ENCODE peak calls at places on chromosomes 4 and X, in ten cellular contexts. Y is activated CD4-positive, alpha-beta T cell treated with anti-CD3 and anti-CD28 coated beads, Interleukin-2, amount 10 ng/mL, durations not matched to agents 24 days and 14 days; I is T-helper 9 cell; O is RPMI7951; K is memory B cell; P is ACHN; X is NCI-H2171; U is NCI-H2081; C is T1000; N is suprapubic skin. A is an unnamed sample.

GRCh38 chrX:21989415-21989814 is 42.7 kb upstream of the PHEX start:
- DNase-seq in X (no peak), K (no peak), P (no peak), N (no peak), O (no peak), C (no peak), Y (peak; percentile 54), I (no peak), U (no peak), A (no peak)

GRCh38 chrX:413322-414201 is 26.9 kb upstream of the PPP2R3B start:
- DNase-seq in Y (no peak), I (no peak), K (no peak), C (peak; percentile 15), X (no peak), N (no peak), P (no peak), U (no peak), O (no peak), A (no peak)

GRCh38 chr4:38461342-38461741 is 202.7 kb upstream of the KLF3 start:
- DNase-seq in O (peak; percentile 20), N (no peak), K (no peak), C (no peak), U (no peak), P (no peak), X (no peak), I (no peak), Y (no peak), A (no peak)

GRCh38 chrX:6024204-6024603 is 204.5 kb downstream of the NLGN4X start:
- DNase-seq in K (no peak), O (peak; percentile 58), C (peak; percentile 14), X (no peak), N (no peak), P (no peak), U (no peak), I (no peak), Y (no peak), A (peak; percentile 87)

GRCh38 chrX:24799078-24799477 is 105.4 kb downstream of the POLA1 start:
- DNase-seq in C (no peak), I (no peak), N (no peak), K (no peak), U (no peak), O (no peak), Y (no peak), P (no peak), X (no peak), A (no peak)

GRCh38 chrX:155819966-155820491 is 61.1 kb upstream of the VAMP7 start:
- DNase-seq in U (peak; percentile 75), I (peak; percentile 7), N (no peak), X (peak; percentile 33), K (peak; percentile 13), Y (peak; percentile 80), C (peak; percentile 13), P (peak; percentile 59), O (peak; percentile 78), A (peak; percentile 79)

GRCh38 chr4:28886934-28887333 is 1833.2 kb upstream of the PCDH7 start:
- DNase-seq in C (peak; percentile 34), Y (no peak), I (no peak), N (no peak), P (no peak), K (no peak), O (no peak), X (no peak), U (no peak), A (no peak)

GRCh38 chrX:12981880-12982279 is 7.0 kb downstream of the TMSB4X start:
- DNase-seq in U (peak; percentile 22), I (no peak), K (no peak), X (no peak), P (no peak), N (no peak), Y (peak; percentile 63), O (no peak), C (no peak), A (no peak)

GRCh38 chr4:85952518-85952917 is 407.3 kb downstream of the MAPK10 start:
- DNase-seq in O (peak; percentile 71), X (no peak), K (no peak), N (no peak), P (no peak), U (no peak), I (no peak), Y (no peak), C (no peak), A (no peak)

GRCh38 chr4:43132010-43132582 is 239.6 kb downstream of the GRXCR1 start:
- DNase-seq in I (no peak), N (no peak), P (peak; percentile 57), O (peak; percentile 53), Y (peak; percentile 80), X (peak; percentile 42), K (peak; percentile 25), C (peak; percentile 19), U (peak; percentile 73), A (peak; percentile 44)

GRCh38 chrX:154096140-154097002 is 1.1 kb downstream of the MECP2 start:
- DNase-seq in X (no peak), I (no peak), K (no peak), O (peak; percentile 59), C (no peak), Y (peak; percentile 68), P (peak; percentile 1), N (no peak), U (no peak), A (peak; percentile 3)

GRCh38 chrX:18883234-18883960 is 100.5 kb downstream of the PHKA2 start:
- DNase-seq in U (no peak), C (no peak), K (no peak), N (no peak), X (no peak), P (no peak), I (no peak), Y (no peak), O (no peak), A (no peak)

GRCh38 chr4:169985881-169986280 is 40.3 kb downstream of the MFAP3L start:
- DNase-seq in U (no peak), K (no peak), X (no peak), I (no peak), C (no peak), Y (no peak), N (no peak), O (no peak), P (no peak), A (no peak)

GRCh38 chr4:75327804-75328512 is 186.2 kb downstream of the RCHY1 start:
- DNase-seq in K (no peak), Y (no peak), U (no peak), X (no peak), P (no peak), O (no peak), C (peak; percentile 3), I (no peak), N (no peak), A (no peak)

A was measured in foreskin keratinocyte.